ENCODE peak calls at places on chromosomes 5 and 9, in eight cellular contexts. C, P, G, M, L, W, D and K are unnamed samples.

GRCh38 chr9:19550009-19550408 is 141.2 kb downstream of the ACER2 start:
- DNase-seq in C (no peak), P (no peak), G (no peak), M (no peak), L (no peak), W (no peak), D (no peak), K (no peak)

GRCh38 chr9:79583957-79584654 is 12.3 kb downstream of the TLE4 start:
- DNase-seq in C (no peak), P (peak), G (no peak), M (no peak), L (no peak), W (peak), D (peak), K (peak)

GRCh38 chr9:90774682-90775081 is 26.9 kb upstream of the SYK start:
- DNase-seq in C (no peak), P (no peak), G (no peak), M (no peak), L (no peak), W (peak), D (no peak), K (no peak)

GRCh38 chr9:124282442-124283231 is 24.9 kb downstream of the NEK6 start:
- DNase-seq in C (no peak), P (peak), G (no peak), M (no peak), L (no peak), W (no peak), D (no peak), K (peak)

GRCh38 chr5:170219615-170220014 is 13.2 kb upstream of the C5orf58 start:
- DNase-seq in C (no peak), P (no peak), G (no peak), M (peak), L (no peak), W (no peak), D (no peak), K (no peak)

GRCh38 chr9:134983094-134983493 is 65.4 kb upstream of the FCN1 start:
- DNase-seq in C (no peak), P (peak), G (no peak), M (no peak), L (peak), W (peak), D (peak), K (no peak)

GRCh38 chr9:19769213-19769612 is 19.6 kb downstream of the SLC24A2 start:
- DNase-seq in C (no peak), P (no peak), G (no peak), M (peak), L (no peak), W (no peak), D (no peak), K (no peak)

GRCh38 chr9:111161015-111161415 is 122.7 kb upstream of the LPAR1 start:
- DNase-seq in C (no peak), P (no peak), G (no peak), M (peak), L (no peak), W (no peak), D (no peak), K (peak)

GRCh38 chr9:130805510-130806387 is 29.3 kb upstream of the ABL1 start:
- DNase-seq in C (no peak), P (no peak), G (no peak), M (peak), L (no peak), W (no peak), D (peak), K (no peak)

GRCh38 chr5:81007637-81008027 is 47.5 kb downstream of the RASGRF2 start:
- DNase-seq in C (no peak), P (no peak), G (no peak), M (no peak), L (no peak), W (no peak), D (no peak), K (no peak)

GRCh38 chr5:59036274-59036961 is 453.5 kb downstream of the RAB3C start:
- DNase-seq in C (no peak), P (no peak), G (no peak), M (peak), L (no peak), W (no peak), D (no peak), K (peak)

GRCh38 chr9:81649475-81649874 is 39.9 kb downstream of the TLE1 start:
- DNase-seq in C (no peak), P (no peak), G (no peak), M (no peak), L (no peak), W (peak), D (no peak), K (no peak)

GRCh38 chr9:89477811-89478583 is 19.9 kb downstream of the SEMA4D start:
- DNase-seq in C (no peak), P (peak), G (no peak), M (no peak), L (no peak), W (no peak), D (peak), K (peak)

GRCh38 chr9:118088075-118088474 is 383.9 kb downstream of the TLR4 start:
- DNase-seq in C (no peak), P (no peak), G (no peak), M (no peak), L (no peak), W (no peak), D (no peak), K (no peak)

GRCh38 chr9:78031826-78032598 is 401 bp upstream of the GNAQ start:
- DNase-seq in C (peak), P (peak), G (peak), M (peak), L (peak), W (peak), D (peak), K (peak)

GRCh38 chr9:133514475-133515239 is 10.1 kb downstream of the MYMK start:
- DNase-seq in C (no peak), P (no peak), G (peak), M (no peak), L (no peak), W (no peak), D (no peak), K (no peak)

GRCh38 chr9:128068656-128069221 is 707 bp downstream of the SLC25A25 start:
- DNase-seq in C (no peak), P (no peak), G (no peak), M (peak), L (no peak), W (no peak), D (no peak), K (peak)

GRCh38 chr9:123131258-123131657 is 97.8 kb downstream of the GPR21 start:
- DNase-seq in C (no peak), P (no peak), G (no peak), M (peak), L (no peak), W (peak), D (peak), K (no peak)

GRCh38 chr5:176535655-176536131 is 1.5 kb downstream of the RNF44 start:
- DNase-seq in C (no peak), P (no peak), G (no peak), M (peak), L (no peak), W (no peak), D (peak), K (peak)

GRCh38 chr5:179437341-179438001 is 92.2 kb upstream of the ADAMTS2 start:
- DNase-seq in C (no peak), P (peak), G (no peak), M (no peak), L (no peak), W (no peak), D (no peak), K (peak)

GRCh38 chr5:32837211-32837610 is 126.1 kb downstream of the NPR3 start:
- DNase-seq in C (no peak), P (no peak), G (no peak), M (peak), L (no peak), W (no peak), D (no peak), K (no peak)

GRCh38 chr9:133459476-133460404 is at the start of gene CACFD1:
- DNase-seq in C (peak), P (peak), G (peak), M (peak), L (peak), W (peak), D (peak), K (peak)

GRCh38 chr9:25716220-25716872 is 38.1 kb upstream of the TUSC1 start:
- DNase-seq in C (no peak), P (no peak), G (no peak), M (no peak), L (peak), W (peak), D (peak), K (peak)

GRCh38 chr5:153974131-153974812 is 64.4 kb downstream of the FAM114A2 start:
- DNase-seq in C (no peak), P (no peak), G (peak), M (peak), L (peak), W (peak), D (peak), K (peak)